ENCODE peak calls at places on chromosomes 12 and 14, in four cellular contexts. M is spleen, F is transverse colon, D is endothelial cell of umbilical vein. N is an unnamed sample.

GRCh38 chr12:29634057-29634456 is 136.6 kb upstream of the OVCH1 start:
- DNase-seq in M (no peak), F (no peak), D (no peak), N (no peak)

GRCh38 chr12:106710143-106710893 is 64.2 kb upstream of the RIC8B start:
- DNase-seq in M (no peak), F (no peak), D (no peak), N (no peak)

GRCh38 chr12:104573-105081 is 38.1 kb downstream of the IQSEC3 start:
- DNase-seq in M (no peak), F (peak), D (no peak), N (no peak)

GRCh38 chr12:38152816-38153736 is 163.5 kb upstream of the ALG10B start:
- DNase-seq in M (no peak), F (no peak), D (no peak), N (no peak)

GRCh38 chr12:131808744-131809371 is 19.3 kb upstream of the MMP17 start:
- DNase-seq in M (peak), F (peak), D (no peak), N (peak)

GRCh38 chr12:110858848-110859247 is 12.1 kb downstream of the CCDC63 start:
- DNase-seq in M (no peak), F (no peak), D (no peak), N (no peak)

GRCh38 chr12:132204064-132204821 is 60.0 kb downstream of the NOC4L start:
- DNase-seq in M (no peak), F (no peak), D (no peak), N (no peak)

GRCh38 chr14:80973918-80974317 is 18.5 kb downstream of the TSHR start:
- DNase-seq in M (no peak), F (no peak), D (no peak), N (no peak)

GRCh38 chr12:24073170-24073810 is 123.8 kb upstream of the SOX5 start:
- DNase-seq in M (no peak), F (no peak), D (no peak), N (no peak)

GRCh38 chr14:49586673-49587460 is 687 bp upstream of the RPS29 start:
- DNase-seq in M (no peak), F (peak), D (peak), N (peak)

GRCh38 chr14:65164068-65164824 is 61.9 kb upstream of the MAX start:
- DNase-seq in M (no peak), F (no peak), D (peak), N (peak)

GRCh38 chr14:100587763-100588411 is 670 bp upstream of the BEGAIN start:
- DNase-seq in M (peak), F (no peak), D (no peak), N (no peak)

GRCh38 chr12:89874146-89874545 is 165.5 kb upstream of the ATP2B1 start:
- DNase-seq in M (no peak), F (no peak), D (no peak), N (no peak)

GRCh38 chr12:91913651-91914050 is 232.0 kb downstream of the BTG1 start:
- DNase-seq in M (no peak), F (no peak), D (peak), N (no peak)

GRCh38 chr12:68291396-68292036 is 38.1 kb upstream of the IL22 start:
- DNase-seq in M (no peak), F (no peak), D (no peak), N (no peak)
- TF ChIP-seq POLR2A in M (no peak), F (no peak), D (no peak), N (no peak)

GRCh38 chr14:76953196-76953945 is 75.1 kb downstream of the IRF2BPL start:
- DNase-seq in M (peak), F (peak), D (peak), N (peak)
- TF ChIP-seq POLR2A in M (no peak), F (peak), D (no peak), N (no peak)

DNA sequence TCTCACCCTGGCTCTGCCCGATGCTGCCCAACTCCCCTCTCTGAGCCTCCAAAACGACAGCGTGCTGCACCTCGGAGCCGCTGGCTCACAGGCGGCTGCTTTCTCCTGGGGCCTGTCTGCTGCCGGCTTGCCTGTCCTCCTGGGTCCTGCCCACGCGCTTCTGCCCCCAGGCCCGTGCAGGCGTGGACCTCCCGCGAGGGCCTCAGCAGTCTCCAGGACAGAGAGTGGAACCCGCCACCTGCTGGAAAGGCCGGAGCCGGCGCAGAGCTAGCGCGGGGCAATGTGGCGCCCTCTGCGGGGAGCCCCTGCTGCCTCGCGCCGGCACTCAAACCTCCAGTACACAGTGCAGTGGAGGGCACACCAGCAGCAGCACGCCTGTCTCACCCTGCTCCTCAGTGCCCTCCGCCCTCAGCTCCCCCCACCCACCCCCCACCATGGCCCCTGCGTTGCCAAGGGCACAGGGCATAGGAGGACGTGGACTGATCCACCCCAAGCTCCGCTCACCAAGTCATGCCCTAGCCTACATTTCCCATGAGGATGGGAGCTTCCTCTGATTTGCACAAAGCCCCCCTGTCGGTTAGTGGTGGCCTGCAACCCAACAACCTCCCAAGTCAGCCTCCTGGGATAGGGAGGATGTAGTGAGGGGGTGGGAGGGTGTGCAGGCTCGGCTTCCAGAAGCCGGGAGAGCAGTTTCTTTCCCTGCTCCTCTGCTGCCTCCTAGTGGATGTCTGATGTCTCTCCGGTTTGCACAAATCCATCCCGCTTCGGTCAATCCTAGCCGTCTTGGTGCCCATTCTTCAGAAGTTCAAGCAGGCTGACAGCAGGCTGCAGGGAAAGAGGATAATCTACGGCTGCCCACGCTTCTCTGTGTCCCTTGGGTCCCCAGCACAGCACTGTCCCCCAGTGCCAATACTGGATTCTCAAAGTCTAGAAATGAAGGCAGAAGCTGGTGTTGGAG is 25.2 kb downstream of the KRT8 start:
- DNase-seq in M (peak), F (peak), D (peak), N (peak)
- TF ChIP-seq POLR2A in M (no peak), F (no peak), D (no peak), N (no peak)

GRCh38 chr12:55681142-55682077 is 26.3 kb downstream of the ITGA7 start:
- DNase-seq in M (peak), F (peak), D (peak), N (no peak)
- TF ChIP-seq POLR2A in M (no peak), F (peak), D (no peak), N (no peak)

DNA sequence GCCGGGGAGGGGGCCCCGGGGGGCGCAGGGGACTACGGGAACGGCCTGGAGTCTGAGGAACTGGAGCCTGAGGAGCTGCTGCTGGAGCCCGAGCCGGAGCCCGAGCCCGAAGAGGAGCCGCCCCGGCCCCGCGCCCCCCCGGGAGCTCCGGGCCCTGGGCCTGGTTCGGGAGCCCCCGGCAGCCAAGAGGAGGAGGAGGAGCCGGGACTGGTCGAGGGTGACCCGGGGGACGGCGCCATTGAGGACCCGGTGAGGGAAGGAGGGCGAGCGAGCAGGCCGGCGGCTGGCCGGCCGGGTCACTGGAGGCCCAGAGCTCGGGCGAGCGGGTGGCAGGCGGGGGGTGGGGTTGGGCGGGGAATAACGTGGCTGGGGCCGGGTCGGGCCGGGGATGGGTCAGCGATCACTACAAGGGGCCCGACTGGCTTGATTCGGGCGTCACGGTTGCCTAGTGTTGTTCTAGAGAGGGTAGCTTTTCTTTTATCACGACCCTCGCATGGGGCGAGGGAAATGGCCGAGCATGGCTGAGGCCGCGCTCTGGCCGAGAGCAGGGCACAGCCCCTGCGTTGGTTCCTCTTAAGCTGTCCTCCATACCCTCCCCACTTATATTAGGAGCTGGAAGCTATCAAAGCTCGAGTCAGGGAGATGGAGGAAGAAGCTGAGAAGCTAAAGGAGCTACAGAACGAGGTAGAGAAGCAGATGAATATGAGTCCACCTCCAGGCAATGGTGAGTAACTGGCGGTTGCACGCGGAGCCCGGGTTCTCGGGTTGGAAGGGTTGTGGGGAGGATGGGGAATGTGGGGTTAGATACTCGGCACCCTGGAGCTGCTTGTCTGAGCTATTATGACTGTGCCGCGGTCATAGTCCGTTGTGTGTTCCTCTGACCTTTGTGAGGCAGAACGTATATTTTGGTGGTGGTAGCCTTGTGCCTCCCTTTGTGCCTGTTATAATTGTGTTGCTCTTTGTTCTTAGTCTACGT is 603 bp downstream of the PABPN1 start:
- DNase-seq in M (peak), F (peak), D (peak), N (peak)
- TF ChIP-seq POLR2A in M (no peak), F (peak), D (peak), N (peak)

GRCh38 chr12:82686223-82687019 is at the start of gene TMTC2:
- DNase-seq in M (peak), F (peak), D (peak), N (peak)
- TF ChIP-seq POLR2A in M (peak), F (peak), D (no peak), N (no peak)

GRCh38 chr12:1603621-1604020 is 9.2 kb upstream of the FBXL14 start:
- DNase-seq in M (no peak), F (no peak), D (no peak), N (peak)

GRCh38 chr12:1604464-1604863 is 10.1 kb upstream of the FBXL14 start:
- DNase-seq in M (no peak), F (no peak), D (no peak), N (no peak)

GRCh38 chr12:1607940-1608782 is 13.8 kb upstream of the FBXL14 start:
- DNase-seq in M (no peak), F (no peak), D (peak), N (no peak)

GRCh38 chr12:1605129-1606020 is 11.0 kb upstream of the FBXL14 start:
- DNase-seq in M (peak), F (peak), D (peak), N (peak)

DNA sequence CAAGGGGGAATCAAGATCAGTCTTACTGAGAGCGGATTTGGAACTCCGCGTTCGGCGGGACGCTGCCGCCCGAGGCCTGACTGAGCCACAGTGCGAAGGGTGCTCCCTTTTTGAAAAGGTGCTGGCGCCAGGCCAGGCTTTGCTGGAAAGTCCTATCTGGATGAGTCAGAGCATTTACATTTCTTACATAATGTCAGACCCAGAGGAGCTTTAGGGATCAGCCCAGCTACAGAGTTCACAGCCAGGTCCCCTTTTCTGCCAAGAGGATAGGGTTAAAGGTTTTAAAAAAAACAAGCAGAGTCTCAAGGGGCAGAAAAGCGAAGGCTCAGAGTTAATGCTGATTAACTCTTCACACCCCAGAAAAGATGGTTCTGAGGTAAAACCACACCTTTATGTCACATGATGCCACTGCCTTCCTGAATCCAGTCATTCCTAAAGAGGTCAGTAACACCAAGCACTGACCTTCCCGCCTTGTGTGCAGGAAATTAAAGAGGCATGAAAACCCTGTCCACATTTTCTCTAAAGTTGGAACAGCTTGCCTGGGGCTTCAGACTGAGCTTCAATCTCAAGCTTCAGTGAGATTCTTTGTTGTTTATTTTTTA is 11.7 kb upstream of the FBXL14 start:
- DNase-seq in M (peak), F (peak), D (peak), N (peak)
- TF ChIP-seq POLR2A in M (no peak), F (peak), D (no peak), N (peak)

GRCh38 chr12:94262228-94263010 is 114.0 kb downstream of the PLXNC1 start:
- DNase-seq in M (peak), F (peak), D (peak), N (peak)
- TF ChIP-seq POLR2A in M (no peak), F (no peak), D (no peak), N (no peak)

GRCh38 chr12:6141048-6141447 is 16.6 kb upstream of the VWF start:
- DNase-seq in M (no peak), F (no peak), D (peak), N (no peak)
- TF ChIP-seq POLR2A in M (peak), F (no peak), D (peak), N (no peak)

GRCh38 chr12:56081393-56082347 is 1.7 kb downstream of the ERBB3 start:
- DNase-seq in M (no peak), F (peak), D (no peak), N (no peak)

GRCh38 chr12:56078427-56078826 is 1.5 kb upstream of the ERBB3 start:
- DNase-seq in M (no peak), F (no peak), D (no peak), N (no peak)

GRCh38 chr12:56079729-56080555 is at the start of gene ERBB3:
- DNase-seq in M (peak), F (peak), D (peak), N (peak)

GRCh38 chr12:56080556-56081138 is 682 bp downstream of the ERBB3 start:
- DNase-seq in M (no peak), F (peak), D (no peak), N (no peak)

GRCh38 chr12:56078931-56079728 is 835 bp upstream of the ERBB3 start:
- DNase-seq in M (peak), F (peak), D (peak), N (peak)
- TF ChIP-seq POLR2A in M (no peak), F (peak), D (no peak), N (no peak)

N was measured in erythroblast.